ENCODE peak calls at places on chromosomes 12 and 14, in four cellular contexts. S, R, J and Z are unnamed samples.
A peak's percentile ranks its signal among the peaks of the same experiment; 100 is the strongest.

GRCh38 chr12:56522486-56523193 is 1.0 kb downstream of the RBMS2 start:
- DNase-seq in S (no peak), R (no peak), J (peak; percentile 69), Z (no peak)

GRCh38 chr14:53663709-53664108 is 292.9 kb downstream of the BMP4 start:
- DNase-seq in S (peak; percentile 29), R (no peak), J (peak; percentile 89), Z (no peak)

GRCh38 chr14:93086441-93087055 is 29.2 kb downstream of the ITPK1 start:
- DNase-seq in S (no peak), R (no peak), J (peak; percentile 42), Z (no peak)

GRCh38 chr14:65354715-65355114 is 57.8 kb upstream of the FUT8 start:
- DNase-seq in S (no peak), R (no peak), J (no peak), Z (no peak)

GRCh38 chr12:91988571-91988970 is 157.1 kb downstream of the BTG1 start:
- DNase-seq in S (no peak), R (no peak), J (no peak), Z (no peak)

GRCh38 chr14:95463173-95463901 is 53.1 kb downstream of the SYNE3 start:
- DNase-seq in S (no peak), R (no peak), J (no peak), Z (no peak)

GRCh38 chr14:30443368-30444007 is 115.5 kb upstream of the G2E3 start:
- DNase-seq in S (no peak), R (no peak), J (peak; percentile 58), Z (no peak)

GRCh38 chr12:56358836-56359532 is 923 bp downstream of the STAT2 start:
- DNase-seq in S (no peak), R (no peak), J (no peak), Z (no peak)